ENCODE peak calls at places on chromosome 9, in nine cellular contexts. B is stimulated activated CD8-positive, alpha-beta memory T cell treated with anti-CD3 and anti-CD28 coated beads, Interleukin-7, amount 100 ng/mL, for 1 hour; Y is neural progenitor cell; K is cardiac septum; I is effector memory CD8-positive, alpha-beta T cell; M is globus pallidus; H is iris pigment epithelial cell; J is activated B cell treated with CpG ODN at 0.5 μM for 24 hours; N is A549. R is an unnamed sample.

GRCh38 chr9:126166291-126166690 is 160.3 kb upstream of the MVB12B start:
- DNase-seq in B (no peak), Y (no peak), K (peak; percentile 59), I (no peak), M (no peak), H (no peak), J (no peak), N (no peak), R (no peak)

GRCh38 chr9:82148849-82149544 is 160.4 kb downstream of the SPATA31D1 start:
- DNase-seq in B (no peak), Y (no peak), K (no peak), I (no peak), M (no peak), H (peak; percentile 66), J (no peak), N (no peak), R (peak; percentile 87)

GRCh38 chr9:96612966-96613589 is 6.6 kb downstream of the CDC14B start:
- DNase-seq in B (no peak), Y (no peak), K (no peak), I (no peak), M (no peak), H (no peak), J (no peak), N (no peak), R (no peak)

GRCh38 chr9:136711751-136712689 is at the start of gene DIPK1B:
- DNase-seq in B (no peak), Y (peak; percentile 90), K (no peak), I (no peak), M (no peak), H (no peak), J (no peak), N (no peak), R (no peak)

GRCh38 chr9:135801070-135801469 is 99.1 kb downstream of the KCNT1 start:
- DNase-seq in B (no peak), Y (no peak), K (no peak), I (no peak), M (no peak), H (no peak), J (no peak), N (no peak), R (no peak)

GRCh38 chr9:74773886-74774479 is 113.7 kb downstream of the TRPM6 start:
- DNase-seq in B (peak; percentile 43), Y (peak; percentile 84), K (peak; percentile 81), I (peak; percentile 64), M (peak; percentile 80), H (peak; percentile 70), J (peak; percentile 38), N (peak; percentile 65), R (peak; percentile 7)

GRCh38 chr9:133580971-133581370 is 28.2 kb downstream of the FAM163B start:
- DNase-seq in B (no peak), Y (no peak), K (no peak), I (no peak), M (no peak), H (no peak), J (no peak), N (no peak), R (no peak)

GRCh38 chr9:135255033-135255842 is 167.8 kb downstream of the OLFM1 start:
- DNase-seq in B (no peak), Y (no peak), K (no peak), I (no peak), M (no peak), H (no peak), J (no peak), N (no peak), R (no peak)

GRCh38 chr9:99305124-99305523 is 83.0 kb downstream of the SEC61B start:
- DNase-seq in B (no peak), Y (no peak), K (no peak), I (no peak), M (no peak), H (no peak), J (no peak), N (no peak), R (no peak)

GRCh38 chr9:125630436-125630835 is 76.6 kb downstream of the MAPKAP1 start:
- DNase-seq in B (no peak), Y (no peak), K (no peak), I (no peak), M (no peak), H (peak; percentile 38), J (no peak), N (no peak), R (no peak)

GRCh38 chr9:12232836-12233235 is 460.3 kb upstream of the TYRP1 start:
- DNase-seq in B (no peak), Y (no peak), K (no peak), I (no peak), M (no peak), H (no peak), J (no peak), N (no peak), R (no peak)

GRCh38 chr9:132919609-132920268 is 24.7 kb downstream of the TSC1 start:
- DNase-seq in B (no peak), Y (no peak), K (no peak), I (no peak), M (no peak), H (no peak), J (no peak), N (no peak), R (no peak)

GRCh38 chr9:16928179-16928945 is 57.9 kb upstream of the BNC2 start:
- DNase-seq in B (no peak), Y (no peak), K (no peak), I (no peak), M (no peak), H (peak; percentile 45), J (no peak), N (no peak), R (no peak)

GRCh38 chr9:91047529-91047928 is 245.9 kb downstream of the SYK start:
- DNase-seq in B (no peak), Y (no peak), K (no peak), I (no peak), M (no peak), H (no peak), J (no peak), N (no peak), R (no peak)

GRCh38 chr9:133731876-133732321 is 6.3 kb downstream of the SARDH start:
- DNase-seq in B (no peak), Y (peak; percentile 84), K (peak; percentile 69), I (no peak), M (no peak), H (peak; percentile 73), J (no peak), N (peak; percentile 74), R (no peak)

GRCh38 chr9:34992376-34992951 is 2.9 kb downstream of the DNAJB5 start:
- DNase-seq in B (no peak), Y (peak; percentile 8), K (peak; percentile 86), I (no peak), M (no peak), H (peak; percentile 87), J (no peak), N (no peak), R (peak; percentile 55)

GRCh38 chr9:136564379-136564988 is 18.6 kb upstream of the NOTCH1 start:
- DNase-seq in B (no peak), Y (no peak), K (peak; percentile 91), I (no peak), M (no peak), H (peak; percentile 87), J (no peak), N (no peak), R (no peak)

GRCh38 chr9:18122156-18122555 is 351.8 kb upstream of the ADAMTSL1 start:
- DNase-seq in B (no peak), Y (no peak), K (no peak), I (no peak), M (no peak), H (peak; percentile 28), J (no peak), N (no peak), R (no peak)

GRCh38 chr9:36765077-36765390 is 192.3 kb downstream of the MELK start:
- DNase-seq in B (no peak), Y (peak; percentile 10), K (no peak), I (no peak), M (no peak), H (no peak), J (no peak), N (peak; percentile 30), R (no peak)

GRCh38 chr9:129968690-129969485 is 74.1 kb downstream of the FNBP1 start:
- DNase-seq in B (no peak), Y (no peak), K (no peak), I (no peak), M (no peak), H (peak; percentile 89), J (no peak), N (no peak), R (peak; percentile 76)

GRCh38 chr9:134252084-134252830 is 74.0 kb upstream of the RXRA start:
- DNase-seq in B (no peak), Y (no peak), K (no peak), I (no peak), M (no peak), H (no peak), J (no peak), N (no peak), R (no peak)

GRCh38 chr9:137666950-137667670 is 48.3 kb downstream of the EHMT1 start:
- DNase-seq in B (no peak), Y (peak; percentile 89), K (no peak), I (no peak), M (peak; percentile 57), H (no peak), J (no peak), N (no peak), R (no peak)

GRCh38 chr9:87898151-87898550 is 15.5 kb downstream of the SPATA31E1 start:
- DNase-seq in B (no peak), Y (no peak), K (no peak), I (no peak), M (no peak), H (peak; percentile 58), J (no peak), N (no peak), R (no peak)

GRCh38 chr9:71644819-71645362 is 123.4 kb downstream of the CEMIP2 start:
- DNase-seq in B (no peak), Y (no peak), K (no peak), I (no peak), M (no peak), H (no peak), J (no peak), N (no peak), R (no peak)

GRCh38 chr9:86990276-86990675 is 43.0 kb upstream of the GAS1 start:
- DNase-seq in B (no peak), Y (no peak), K (no peak), I (no peak), M (no peak), H (peak; percentile 78), J (no peak), N (no peak), R (no peak)

GRCh38 chr9:8297047-8297446 is 497.5 kb upstream of the DMAC1 start:
- DNase-seq in B (no peak), Y (no peak), K (no peak), I (no peak), M (no peak), H (no peak), J (no peak), N (no peak), R (no peak)

R was measured in amniotic stem cell.